ENCODE peak calls at places on chromosome 11, in five cellular contexts. One of them, this sample, is unnamed.

GRCh38 chr11:109197656-109198055 is 224.3 kb upstream of the C11orf87 start:
- DNase-seq in non-pigmented ciliary epithelial cell: no peak
- DNase-seq in germinal center: no peak
- DNase-seq in T-helper 1 cell: no peak
- DNase-seq in progenitor cell of endocrine pancreas: no peak
- DNase-seq in this sample: peak

GRCh38 chr11:69204246-69205124 is 48.8 kb downstream of the SMIM38 start:
- DNase-seq in T-helper 1 cell: no peak
- DNase-seq in germinal center: no peak
- DNase-seq in non-pigmented ciliary epithelial cell: no peak
- DNase-seq in progenitor cell of endocrine pancreas: no peak
- DNase-seq in this sample: no peak

GRCh38 chr11:27296406-27296994 is 66.5 kb downstream of the CCDC34 start:
- DNase-seq in germinal center: peak
- DNase-seq in progenitor cell of endocrine pancreas: no peak
- DNase-seq in T-helper 1 cell: no peak
- DNase-seq in non-pigmented ciliary epithelial cell: peak
- DNase-seq in this sample: peak

GRCh38 chr11:120285256-120285655 is 39.8 kb upstream of the TLCD5 start:
- DNase-seq in T-helper 1 cell: no peak
- DNase-seq in progenitor cell of endocrine pancreas: no peak
- DNase-seq in germinal center: no peak
- DNase-seq in non-pigmented ciliary epithelial cell: no peak
- DNase-seq in this sample: peak

GRCh38 chr11:130118636-130119387 is 40.8 kb upstream of the ST14 start:
- DNase-seq in non-pigmented ciliary epithelial cell: no peak
- DNase-seq in germinal center: peak
- DNase-seq in T-helper 1 cell: no peak
- DNase-seq in progenitor cell of endocrine pancreas: no peak
- DNase-seq in this sample: no peak

GRCh38 chr11:100738701-100739100 is 51.6 kb downstream of the ARHGAP42 start:
- DNase-seq in non-pigmented ciliary epithelial cell: no peak
- DNase-seq in germinal center: no peak
- DNase-seq in T-helper 1 cell: no peak
- DNase-seq in progenitor cell of endocrine pancreas: no peak
- DNase-seq in this sample: no peak

GRCh38 chr11:66071326-66071870 is 1.3 kb downstream of the PACS1 start:
- DNase-seq in T-helper 1 cell: no peak
- DNase-seq in progenitor cell of endocrine pancreas: no peak
- DNase-seq in non-pigmented ciliary epithelial cell: no peak
- DNase-seq in germinal center: no peak
- DNase-seq in this sample: no peak

GRCh38 chr11:104581246-104581980 is 316.8 kb downstream of the CASP12 start:
- DNase-seq in non-pigmented ciliary epithelial cell: no peak
- DNase-seq in progenitor cell of endocrine pancreas: no peak
- DNase-seq in T-helper 1 cell: no peak
- DNase-seq in germinal center: no peak
- DNase-seq in this sample: no peak

GRCh38 chr11:60951909-60952741 is at the start of gene SLC15A3:
- DNase-seq in non-pigmented ciliary epithelial cell: no peak
- DNase-seq in germinal center: peak
- DNase-seq in T-helper 1 cell: no peak
- DNase-seq in progenitor cell of endocrine pancreas: no peak
- DNase-seq in this sample: no peak

GRCh38 chr11:87398913-87399312 is 361.2 kb downstream of the TMEM135 start:
- DNase-seq in germinal center: no peak
- DNase-seq in progenitor cell of endocrine pancreas: no peak
- DNase-seq in non-pigmented ciliary epithelial cell: no peak
- DNase-seq in T-helper 1 cell: no peak
- DNase-seq in this sample: no peak

GRCh38 chr11:57638005-57638760 is 11.5 kb downstream of the YPEL4 start:
- DNase-seq in T-helper 1 cell: no peak
- DNase-seq in progenitor cell of endocrine pancreas: peak
- DNase-seq in germinal center: no peak
- DNase-seq in non-pigmented ciliary epithelial cell: peak
- DNase-seq in this sample: peak

GRCh38 chr11:9529333-9529648 is 44.2 kb upstream of the WEE1 start:
- DNase-seq in non-pigmented ciliary epithelial cell: no peak
- DNase-seq in progenitor cell of endocrine pancreas: no peak
- DNase-seq in T-helper 1 cell: no peak
- DNase-seq in germinal center: no peak
- DNase-seq in this sample: no peak

GRCh38 chr11:78420255-78420764 is 2.7 kb upstream of the GAB2 start:
- DNase-seq in T-helper 1 cell: no peak
- DNase-seq in germinal center: peak
- DNase-seq in progenitor cell of endocrine pancreas: no peak
- DNase-seq in non-pigmented ciliary epithelial cell: peak
- DNase-seq in this sample: peak

GRCh38 chr11:4060182-4060923 is 34.2 kb upstream of the RRM1 start:
- DNase-seq in germinal center: no peak
- DNase-seq in progenitor cell of endocrine pancreas: no peak
- DNase-seq in T-helper 1 cell: no peak
- DNase-seq in non-pigmented ciliary epithelial cell: no peak
- DNase-seq in this sample: no peak

GRCh38 chr11:44632466-44633123 is 67.1 kb downstream of the CD82 start:
- DNase-seq in non-pigmented ciliary epithelial cell: no peak
- DNase-seq in progenitor cell of endocrine pancreas: peak
- DNase-seq in germinal center: peak
- DNase-seq in T-helper 1 cell: no peak
- DNase-seq in this sample: no peak

This sample was measured in AG09309.